ENCODE peak calls at places on chromosome 13, in nine cellular contexts. O, B, A, X, I, C, R, H and Z are unnamed samples.

GRCh38 chr13:101875717-101876393 is 423.4 kb downstream of the ITGBL1 start:
- DNase-seq in O (no peak), B (no peak), A (no peak), X (no peak), I (no peak), C (no peak), R (no peak), H (peak; percentile 8), Z (peak; percentile 92)

GRCh38 chr13:36096411-36097184 is 34.6 kb downstream of the DCLK1 start:
- DNase-seq in O (no peak), B (no peak), A (no peak), X (no peak), I (no peak), C (no peak), R (no peak), H (peak; percentile 2), Z (no peak)

GRCh38 chr13:52599853-52600603 is 42.2 kb upstream of the HNRNPA1L2 start:
- DNase-seq in O (no peak), B (no peak), A (no peak), X (no peak), I (no peak), C (peak; percentile 36), R (no peak), H (peak; percentile 50), Z (no peak)

GRCh38 chr13:100550433-100550832 is 38.2 kb downstream of the GGACT start:
- DNase-seq in O (no peak), B (no peak), A (no peak), X (no peak), I (no peak), C (peak; percentile 56), R (no peak), H (peak; percentile 61), Z (peak; percentile 53)

GRCh38 chr13:30679483-30680330 is 55.6 kb upstream of the ALOX5AP start:
- DNase-seq in O (no peak), B (no peak), A (peak; percentile 8), X (no peak), I (peak; percentile 32), C (no peak), R (peak; percentile 30), H (peak; percentile 25), Z (peak; percentile 37)

GRCh38 chr13:97600438-97601080 is 166.6 kb downstream of the RAP2A start:
- DNase-seq in O (no peak), B (no peak), A (no peak), X (no peak), I (no peak), C (no peak), R (no peak), H (peak; percentile 52), Z (peak; percentile 72)

GRCh38 chr13:76012091-76012721 is 376.1 kb downstream of the LMO7 start:
- DNase-seq in O (no peak), B (no peak), A (no peak), X (no peak), I (no peak), C (no peak), R (no peak), H (peak; percentile 66), Z (peak; percentile 38)

GRCh38 chr13:44762946-44763345 is 186.8 kb upstream of the TSC22D1 start:
- DNase-seq in O (no peak), B (no peak), A (no peak), X (no peak), I (no peak), C (no peak), R (no peak), H (no peak), Z (no peak)

GRCh38 chr13:23212621-23213020 is 31.8 kb downstream of the SGCG start:
- DNase-seq in O (no peak), B (no peak), A (no peak), X (no peak), I (no peak), C (no peak), R (no peak), H (no peak), Z (peak; percentile 78)

GRCh38 chr13:37225414-37226047 is 120.1 kb upstream of the CSNK1A1L start:
- DNase-seq in O (no peak), B (no peak), A (no peak), X (no peak), I (no peak), C (no peak), R (no peak), H (peak; percentile 42), Z (peak; percentile 34)

GRCh38 chr13:99197257-99197651 is 3.4 kb upstream of the UBAC2 start:
- DNase-seq in O (no peak), B (no peak), A (no peak), X (no peak), I (no peak), C (no peak), R (no peak), H (no peak), Z (no peak)

GRCh38 chr13:49622174-49622946 is 5.9 kb upstream of the ARL11 start:
- DNase-seq in O (no peak), B (no peak), A (no peak), X (no peak), I (no peak), C (no peak), R (no peak), H (no peak), Z (no peak)

GRCh38 chr13:108528303-108528702 is 101.1 kb upstream of the MYO16 start:
- DNase-seq in O (no peak), B (no peak), A (no peak), X (no peak), I (no peak), C (no peak), R (no peak), H (no peak), Z (no peak)

GRCh38 chr13:111202745-111203144 is 87.6 kb downstream of the ARHGEF7 start:
- DNase-seq in O (no peak), B (no peak), A (no peak), X (no peak), I (no peak), C (no peak), R (no peak), H (peak; percentile 81), Z (peak; percentile 96)

GRCh38 chr13:52405369-52405766 is 604 bp downstream of the THSD1 start:
- DNase-seq in O (no peak), B (no peak), A (no peak), X (no peak), I (no peak), C (no peak), R (no peak), H (no peak), Z (no peak)

GRCh38 chr13:26623125-26623524 is 65.6 kb downstream of the WASF3 start:
- DNase-seq in O (no peak), B (no peak), A (no peak), X (no peak), I (no peak), C (no peak), R (no peak), H (no peak), Z (no peak)

GRCh38 chr13:80473695-80474094 is 132.8 kb upstream of the SPRY2 start:
- DNase-seq in O (no peak), B (no peak), A (no peak), X (no peak), I (no peak), C (no peak), R (no peak), H (peak; percentile 8), Z (peak; percentile 64)

GRCh38 chr13:112821340-112822055 is 131.7 kb downstream of the ATP11A start:
- DNase-seq in O (no peak), B (no peak), A (no peak), X (no peak), I (no peak), C (no peak), R (no peak), H (no peak), Z (no peak)

GRCh38 chr13:114090476-114090875 is 41.9 kb downstream of the RASA3 start:
- DNase-seq in O (no peak), B (no peak), A (no peak), X (no peak), I (no peak), C (no peak), R (no peak), H (no peak), Z (no peak)

GRCh38 chr13:74305876-74306275 is 171.7 kb upstream of the KLF12 start:
- DNase-seq in O (no peak), B (no peak), A (no peak), X (no peak), I (no peak), C (no peak), R (no peak), H (peak; percentile 12), Z (no peak)

GRCh38 chr13:20714563-20715339 is 11.3 kb downstream of the IL17D start:
- DNase-seq in O (no peak), B (no peak), A (no peak), X (peak; percentile 65), I (no peak), C (peak; percentile 44), R (no peak), H (peak; percentile 31), Z (peak; percentile 29)

GRCh38 chr13:86446311-86446710 is 647.1 kb upstream of the SLITRK6 start:
- DNase-seq in O (no peak), B (no peak), A (no peak), X (no peak), I (no peak), C (no peak), R (no peak), H (no peak), Z (peak; percentile 55)

GRCh38 chr13:47166341-47166740 is 269.5 kb upstream of the HTR2A start:
- DNase-seq in O (no peak), B (no peak), A (no peak), X (no peak), I (no peak), C (no peak), R (no peak), H (no peak), Z (no peak)

GRCh38 chr13:47326061-47326460 is 429.2 kb upstream of the HTR2A start:
- DNase-seq in O (no peak), B (no peak), A (no peak), X (no peak), I (no peak), C (no peak), R (no peak), H (peak; percentile 56), Z (peak; percentile 7)

GRCh38 chr13:97234742-97235141 is 12.6 kb downstream of the MBNL2 start:
- DNase-seq in O (no peak), B (no peak), A (no peak), X (peak; percentile 57), I (no peak), C (no peak), R (no peak), H (no peak), Z (no peak)

GRCh38 chr13:42574011-42574410 is at the start of gene TNFSF11:
- DNase-seq in O (no peak), B (no peak), A (no peak), X (no peak), I (no peak), C (no peak), R (peak; percentile 17), H (no peak), Z (no peak)

GRCh38 chr13:98223741-98224140 is 46.7 kb upstream of the RNF113B start:
- DNase-seq in O (no peak), B (no peak), A (no peak), X (no peak), I (no peak), C (no peak), R (no peak), H (no peak), Z (no peak)

GRCh38 chr13:64154514-64154913 is 2738.9 kb upstream of the PCDH20 start:
- DNase-seq in O (no peak), B (no peak), A (no peak), X (no peak), I (no peak), C (no peak), R (no peak), H (peak; percentile 24), Z (no peak)

GRCh38 chr13:49220035-49220855 is at the start of gene MLNR:
- DNase-seq in O (peak; percentile 6), B (no peak), A (no peak), X (peak; percentile 58), I (no peak), C (no peak), R (peak; percentile 47), H (no peak), Z (no peak)

GRCh38 chr13:95754069-95754468 is 77.1 kb downstream of the DNAJC3 start:
- DNase-seq in O (no peak), B (no peak), A (no peak), X (no peak), I (no peak), C (no peak), R (no peak), H (no peak), Z (no peak)

GRCh38 chr13:102440259-102440936 is 38.5 kb upstream of the FGF14 start:
- DNase-seq in O (no peak), B (no peak), A (no peak), X (peak; percentile 59), I (no peak), C (no peak), R (no peak), H (no peak), Z (no peak)